ENCODE peak calls at places on chromosome 11, in six cellular contexts. N is omental fat pad, U is endothelial cell, D is MCF 10A, F is brain microvascular endothelial cell, Z is iPS DF 6.9. L is an unnamed sample.

GRCh38 chr11:75673977-75674582 is 5.2 kb upstream of the MAP6 start:
- DNase-seq in N (no peak), F (peak), U (no peak), D (peak), Z (no peak), L (no peak)

GRCh38 chr11:127485541-127485940 is 485.0 kb upstream of the KIRREL3 start:
- DNase-seq in D (peak), Z (no peak), U (no peak), F (no peak), N (no peak), L (no peak)

GRCh38 chr11:9688716-9689511 is 25.0 kb downstream of the SWAP70 start:
- DNase-seq in F (peak), N (no peak), Z (no peak), D (peak), U (no peak), L (no peak)

GRCh38 chr11:2693851-2694261 is 5.9 kb downstream of the KCNQ1OT1 start:
- DNase-seq in Z (no peak), F (no peak), U (no peak), N (no peak), D (no peak), L (peak)

GRCh38 chr11:61654397-61654829 is 25.8 kb upstream of the DAGLA start:
- DNase-seq in U (no peak), F (no peak), N (no peak), D (no peak), Z (no peak), L (no peak)

GRCh38 chr11:123707606-123708205 is 33.8 kb downstream of the ZNF202 start:
- DNase-seq in U (peak), N (no peak), F (peak), Z (peak), D (peak), L (peak)

GRCh38 chr11:1157645-1158591 is at the start of gene MUC5AC:
- DNase-seq in D (no peak), F (no peak), Z (no peak), N (no peak), U (no peak), L (no peak)

GRCh38 chr11:76728778-76729177 is 54.4 kb upstream of the TSKU start:
- DNase-seq in Z (no peak), U (no peak), F (no peak), N (no peak), D (no peak), L (no peak)

GRCh38 chr11:87432006-87432405 is 394.3 kb downstream of the TMEM135 start:
- DNase-seq in N (no peak), D (no peak), F (no peak), Z (no peak), U (no peak), L (no peak)

GRCh38 chr11:22459053-22459452 is 120.9 kb downstream of the SLC17A6 start:
- DNase-seq in D (peak), N (no peak), U (no peak), F (peak), Z (no peak), L (no peak)

GRCh38 chr11:132405728-132406127 is 1035.3 kb downstream of the NTM start:
- DNase-seq in U (no peak), N (no peak), D (no peak), Z (peak), F (no peak), L (peak)

GRCh38 chr11:118608268-118609214 is 1.1 kb downstream of the PHLDB1 start:
- DNase-seq in U (no peak), F (peak), D (peak), Z (no peak), N (no peak), L (no peak)

GRCh38 chr11:94224078-94224477 is 80.3 kb upstream of the IZUMO1R start:
- DNase-seq in F (no peak), N (no peak), U (no peak), D (no peak), Z (no peak), L (no peak)

GRCh38 chr11:26229270-26229669 is 102.7 kb upstream of the ANO3 start:
- DNase-seq in N (no peak), U (no peak), Z (no peak), F (peak), D (peak), L (no peak)

GRCh38 chr11:94128171-94128745 is 383 bp upstream of the PANX1 start:
- DNase-seq in U (peak), D (no peak), F (no peak), N (no peak), Z (no peak), L (no peak)

GRCh38 chr11:22555901-22556300 is 69.7 kb downstream of the FANCF start:
- DNase-seq in N (no peak), F (no peak), U (no peak), D (no peak), Z (no peak), L (no peak)

GRCh38 chr11:61325649-61326414 is 7.1 kb downstream of the DDB1 start:
- DNase-seq in U (no peak), Z (no peak), D (peak), F (no peak), N (no peak), L (no peak)

GRCh38 chr11:60866911-60867870 is at the start of gene ZP1:
- DNase-seq in N (no peak), Z (no peak), U (no peak), D (no peak), F (no peak), L (no peak)

GRCh38 chr11:19474954-19475811 is 234.4 kb upstream of the E2F8 start:
- DNase-seq in D (no peak), Z (no peak), U (no peak), F (no peak), N (no peak), L (no peak)

GRCh38 chr11:107550304-107550703 is 15.2 kb downstream of the ALKBH8 start:
- DNase-seq in F (no peak), N (no peak), U (no peak), Z (no peak), D (no peak), L (no peak)

L was measured in NT2/D1.